ENCODE peak calls at places on chromosome 21, in nine cellular contexts. K is fibroblast of the aortic adventitia; W is 8988T; U is COR-L47; A is LoVo; C is activated CD8-positive, alpha-beta memory T cell treated with anti-CD3 and anti-CD28 coated beads for 1 hour; S is activated T-helper 2 cell treated with anti-CD3 and anti-CD28 coated beads, Interferon-gamma antibody, Interleukin-2, Interleukin-4, amounts not matched to agents 10 μg/mL and 5 μg/mL and 100 μg/mL, durations not matched to agents 14 hours and 24 hours and 36 hours; J is nephron progenitor cell; F is EL. E is an unnamed sample.

GRCh38 chr21:34630536-34631143 is 15.7 kb upstream of the RCAN1 start:
- DNase-seq in K (peak), W (peak), U (peak), A (peak), C (no peak), S (no peak), J (peak), F (peak), E (peak)

GRCh38 chr21:45248893-45249381 is 38.8 kb downstream of the POFUT2 start:
- DNase-seq in K (peak), W (no peak), U (peak), A (no peak), C (no peak), S (no peak), J (no peak), F (peak), E (peak)

GRCh38 chr21:32916522-32917099 is 109.1 kb upstream of the OLIG2 start:
- DNase-seq in K (no peak), W (no peak), U (no peak), A (peak), C (no peak), S (no peak), J (no peak), F (peak), E (no peak)

GRCh38 chr21:43193088-43193650 is 24.4 kb downstream of the CRYAA start:
- DNase-seq in K (no peak), W (no peak), U (no peak), A (no peak), C (no peak), S (no peak), J (no peak), F (no peak), E (no peak)

GRCh38 chr21:44753357-44753756 is 42.0 kb upstream of the TSPEAR start:
- DNase-seq in K (no peak), W (no peak), U (no peak), A (no peak), C (no peak), S (no peak), J (no peak), F (no peak), E (no peak)

GRCh38 chr21:40054403-40054802 is 187.2 kb downstream of the PCP4 start:
- DNase-seq in K (no peak), W (no peak), U (peak), A (peak), C (no peak), S (no peak), J (no peak), F (no peak), E (no peak)

GRCh38 chr21:44836666-44837471 is 19.0 kb upstream of the SUMO3 start:
- DNase-seq in K (peak), W (no peak), U (no peak), A (no peak), C (no peak), S (no peak), J (no peak), F (peak), E (peak)

GRCh38 chr21:33033094-33033951 is 7.6 kb downstream of the OLIG2 start:
- DNase-seq in K (no peak), W (no peak), U (no peak), A (no peak), C (no peak), S (no peak), J (no peak), F (no peak), E (no peak)

GRCh38 chr21:45482899-45483821 is 59.1 kb downstream of the SLC19A1 start:
- DNase-seq in K (no peak), W (no peak), U (no peak), A (no peak), C (no peak), S (peak), J (no peak), F (no peak), E (no peak)

GRCh38 chr21:16193758-16194606 is 464.2 kb downstream of the USP25 start:
- DNase-seq in K (peak), W (no peak), U (no peak), A (no peak), C (no peak), S (no peak), J (peak), F (peak), E (peak)

GRCh38 chr21:18384771-18385170 is 18.8 kb downstream of the TMPRSS15 start:
- DNase-seq in K (peak), W (peak), U (peak), A (peak), C (no peak), S (no peak), J (no peak), F (no peak), E (no peak)

GRCh38 chr21:39696620-39697019 is 48.4 kb upstream of the IGSF5 start:
- DNase-seq in K (no peak), W (no peak), U (peak), A (no peak), C (no peak), S (no peak), J (no peak), F (no peak), E (no peak)

GRCh38 chr21:45513741-45514310 is 28.4 kb downstream of the SLC19A1 start:
- DNase-seq in K (no peak), W (no peak), U (no peak), A (no peak), C (no peak), S (no peak), J (no peak), F (no peak), E (no peak)

GRCh38 chr21:32593690-32594089 is 8.4 kb upstream of the TCP10L start:
- DNase-seq in K (no peak), W (no peak), U (no peak), A (no peak), C (no peak), S (no peak), J (no peak), F (no peak), E (no peak)

GRCh38 chr21:35628331-35628730 is 432.0 kb downstream of the SETD4 start:
- DNase-seq in K (no peak), W (no peak), U (no peak), A (no peak), C (no peak), S (no peak), J (no peak), F (peak), E (no peak)

GRCh38 chr21:42424848-42425602 is 21.3 kb downstream of the UBASH3A start:
- DNase-seq in K (no peak), W (no peak), U (no peak), A (no peak), C (peak), S (peak), J (no peak), F (no peak), E (no peak)

GRCh38 chr21:46079357-46080170 is 18.3 kb upstream of the COL6A2 start:
- DNase-seq in K (peak), W (no peak), U (no peak), A (no peak), C (no peak), S (peak), J (no peak), F (peak), E (peak)

E was measured in fibroblast of gingiva.